ENCODE peak calls at places on chromosome 6, in eight cellular contexts. L is spleen; Y is SK-N-SH; K is SJSA1; U is CD8-positive, alpha-beta T cell; T is effector memory CD4-positive, alpha-beta T cell; V is suprapubic skin; S is CD4-positive, alpha-beta memory T cell. Z is an unnamed sample.

GRCh38 chr6:74756903-74757302 is 448.9 kb downstream of the COL12A1 start:
- DNase-seq in L (no peak), Y (no peak), K (no peak), U (no peak), T (no peak), V (no peak), S (no peak), Z (no peak)

GRCh38 chr6:139500977-139501376 is 126.5 kb upstream of the CITED2 start:
- DNase-seq in L (no peak), Y (no peak), K (no peak), U (no peak), T (no peak), V (no peak), S (no peak), Z (no peak)

GRCh38 chr6:131744432-131744831 is 33.6 kb upstream of the CTAGE9 start:
- DNase-seq in L (no peak), Y (no peak), K (no peak), U (no peak), T (no peak), V (no peak), S (no peak), Z (no peak)

GRCh38 chr6:137001287-137001976 is 43.3 kb downstream of the IL20RA start:
- DNase-seq in L (no peak), Y (no peak), K (peak), U (no peak), T (no peak), V (no peak), S (no peak), Z (no peak)

GRCh38 chr6:42471714-42472113 is 20.0 kb upstream of the TRERF1 start:
- DNase-seq in L (no peak), Y (no peak), K (no peak), U (no peak), T (no peak), V (no peak), S (no peak), Z (no peak)

GRCh38 chr6:170514908-170515307 is 38.2 kb downstream of the PSMB1 start:
- DNase-seq in L (no peak), Y (no peak), K (no peak), U (no peak), T (no peak), V (no peak), S (no peak), Z (no peak)

GRCh38 chr6:2542101-2542857 is 208.4 kb downstream of the MYLK4 start:
- DNase-seq in L (no peak), Y (no peak), K (no peak), U (no peak), T (no peak), V (no peak), S (no peak), Z (no peak)

GRCh38 chr6:30500421-30501069 is 11.2 kb downstream of the HLA-E start:
- DNase-seq in L (no peak), Y (no peak), K (no peak), U (no peak), T (no peak), V (no peak), S (no peak), Z (no peak)

GRCh38 chr6:39909701-39910100 is 24.6 kb downstream of the MOCS1 start:
- DNase-seq in L (no peak), Y (no peak), K (no peak), U (no peak), T (no peak), V (no peak), S (no peak), Z (no peak)

GRCh38 chr6:27545271-27546046 is 72.6 kb upstream of the ZNF184 start:
- DNase-seq in L (no peak), Y (no peak), K (no peak), U (no peak), T (no peak), V (no peak), S (no peak), Z (no peak)

GRCh38 chr6:123770247-123770949 is 33.3 kb upstream of the NKAIN2 start:
- DNase-seq in L (no peak), Y (no peak), K (no peak), U (no peak), T (no peak), V (no peak), S (no peak), Z (no peak)

GRCh38 chr6:90343581-90343980 is 46.9 kb upstream of the BACH2 start:
- DNase-seq in L (no peak), Y (peak), K (no peak), U (no peak), T (no peak), V (no peak), S (no peak), Z (no peak)

GRCh38 chr6:43702522-43703440 is 15.2 kb upstream of the MRPS18A start:
- DNase-seq in L (peak), Y (no peak), K (peak), U (peak), T (no peak), V (peak), S (no peak), Z (peak)

GRCh38 chr6:157107915-157108651 is 215.2 kb downstream of the TMEM242 start:
- DNase-seq in L (no peak), Y (peak), K (peak), U (no peak), T (no peak), V (no peak), S (no peak), Z (no peak)

GRCh38 chr6:162719528-162719927 is 8.0 kb downstream of the PRKN start:
- DNase-seq in L (no peak), Y (no peak), K (no peak), U (no peak), T (no peak), V (no peak), S (no peak), Z (no peak)

GRCh38 chr6:43613721-43614395 is 15.2 kb downstream of the GTPBP2 start:
- DNase-seq in L (no peak), Y (no peak), K (no peak), U (no peak), T (no peak), V (no peak), S (no peak), Z (no peak)

GRCh38 chr6:6547111-6547879 is 41.2 kb upstream of the LY86 start:
- DNase-seq in L (peak), Y (peak), K (peak), U (peak), T (peak), V (peak), S (peak), Z (peak)

GRCh38 chr6:141335476-141335875 is 797.2 kb upstream of the GJE1 start:
- DNase-seq in L (no peak), Y (no peak), K (no peak), U (no peak), T (no peak), V (no peak), S (no peak), Z (no peak)

GRCh38 chr6:13307508-13307995 is 20.8 kb downstream of the TBC1D7 start:
- DNase-seq in L (no peak), Y (no peak), K (no peak), U (no peak), T (no peak), V (peak), S (no peak), Z (no peak)

GRCh38 chr6:137791281-137792159 is 75.5 kb upstream of the TNFAIP3 start:
- DNase-seq in L (no peak), Y (no peak), K (no peak), U (no peak), T (no peak), V (no peak), S (no peak), Z (no peak)

GRCh38 chr6:167524720-167525119 is 199.8 kb downstream of the TTLL2 start:
- DNase-seq in L (no peak), Y (no peak), K (no peak), U (no peak), T (no peak), V (no peak), S (no peak), Z (no peak)

GRCh38 chr6:42224222-42225042 is 6.8 kb upstream of the MRPS10 start:
- DNase-seq in L (no peak), Y (no peak), K (peak), U (no peak), T (no peak), V (no peak), S (no peak), Z (no peak)

GRCh38 chr6:130018292-130018829 is at the start of gene L3MBTL3:
- DNase-seq in L (peak), Y (peak), K (peak), U (peak), T (peak), V (peak), S (peak), Z (peak)

GRCh38 chr6:122025104-122025503 is 374.3 kb upstream of the HSF2 start:
- DNase-seq in L (no peak), Y (no peak), K (no peak), U (no peak), T (no peak), V (no peak), S (no peak), Z (no peak)

GRCh38 chr6:157732007-157732406 is 91.0 kb upstream of the SNX9 start:
- DNase-seq in L (no peak), Y (no peak), K (no peak), U (no peak), T (no peak), V (no peak), S (no peak), Z (no peak)

GRCh38 chr6:41694815-41695536 is 40.4 kb downstream of the TFEB start:
- DNase-seq in L (no peak), Y (no peak), K (no peak), U (no peak), T (no peak), V (no peak), S (no peak), Z (no peak)

GRCh38 chr6:142885182-142885867 is 59.7 kb downstream of the HIVEP2 start:
- DNase-seq in L (no peak), Y (no peak), K (peak), U (peak), T (peak), V (no peak), S (peak), Z (no peak)

GRCh38 chr6:76644231-76644630 is 571.8 kb upstream of the IMPG1 start:
- DNase-seq in L (no peak), Y (no peak), K (no peak), U (no peak), T (no peak), V (no peak), S (no peak), Z (no peak)

GRCh38 chr6:147802400-147802799 is 293.9 kb downstream of the SAMD5 start:
- DNase-seq in L (no peak), Y (no peak), K (no peak), U (no peak), T (no peak), V (no peak), S (no peak), Z (no peak)

GRCh38 chr6:100447900-100448700 is 16.6 kb downstream of the SIM1 start:
- DNase-seq in L (no peak), Y (no peak), K (no peak), U (no peak), T (no peak), V (no peak), S (no peak), Z (no peak)

GRCh38 chr6:138508676-138508988 is 9.3 kb upstream of the NHSL1 start:
- DNase-seq in L (no peak), Y (no peak), K (no peak), U (no peak), T (no peak), V (no peak), S (no peak), Z (no peak)

GRCh38 chr6:53347921-53348435 is 772 bp downstream of the ELOVL5 start:
- DNase-seq in L (peak), Y (peak), K (peak), U (peak), T (peak), V (peak), S (peak), Z (peak)

GRCh38 chr6:33908025-33908424 is 104.2 kb upstream of the MLN start:
- DNase-seq in L (no peak), Y (no peak), K (no peak), U (no peak), T (no peak), V (no peak), S (no peak), Z (no peak)

GRCh38 chr6:20454201-20454824 is 52.6 kb downstream of the E2F3 start:
- DNase-seq in L (no peak), Y (no peak), K (no peak), U (peak), T (no peak), V (no peak), S (peak), Z (no peak)

GRCh38 chr6:42454428-42454791 is 2.7 kb upstream of the TRERF1 start:
- DNase-seq in L (no peak), Y (no peak), K (no peak), U (no peak), T (no peak), V (no peak), S (no peak), Z (peak)

GRCh38 chr6:15620616-15621015 is 42.2 kb downstream of the DTNBP1 start:
- DNase-seq in L (no peak), Y (peak), K (no peak), U (no peak), T (no peak), V (no peak), S (no peak), Z (no peak)

GRCh38 chr6:15619330-15619729 is 43.5 kb downstream of the DTNBP1 start:
- DNase-seq in L (no peak), Y (no peak), K (no peak), U (no peak), T (no peak), V (no peak), S (no peak), Z (no peak)

GRCh38 chr6:15623282-15624116 is 39.3 kb downstream of the DTNBP1 start:
- DNase-seq in L (no peak), Y (no peak), K (peak), U (no peak), T (no peak), V (no peak), S (peak), Z (no peak)

GRCh38 chr6:15622045-15622750 is 40.6 kb downstream of the DTNBP1 start:
- DNase-seq in L (no peak), Y (no peak), K (no peak), U (no peak), T (no peak), V (no peak), S (no peak), Z (no peak)

DNA sequence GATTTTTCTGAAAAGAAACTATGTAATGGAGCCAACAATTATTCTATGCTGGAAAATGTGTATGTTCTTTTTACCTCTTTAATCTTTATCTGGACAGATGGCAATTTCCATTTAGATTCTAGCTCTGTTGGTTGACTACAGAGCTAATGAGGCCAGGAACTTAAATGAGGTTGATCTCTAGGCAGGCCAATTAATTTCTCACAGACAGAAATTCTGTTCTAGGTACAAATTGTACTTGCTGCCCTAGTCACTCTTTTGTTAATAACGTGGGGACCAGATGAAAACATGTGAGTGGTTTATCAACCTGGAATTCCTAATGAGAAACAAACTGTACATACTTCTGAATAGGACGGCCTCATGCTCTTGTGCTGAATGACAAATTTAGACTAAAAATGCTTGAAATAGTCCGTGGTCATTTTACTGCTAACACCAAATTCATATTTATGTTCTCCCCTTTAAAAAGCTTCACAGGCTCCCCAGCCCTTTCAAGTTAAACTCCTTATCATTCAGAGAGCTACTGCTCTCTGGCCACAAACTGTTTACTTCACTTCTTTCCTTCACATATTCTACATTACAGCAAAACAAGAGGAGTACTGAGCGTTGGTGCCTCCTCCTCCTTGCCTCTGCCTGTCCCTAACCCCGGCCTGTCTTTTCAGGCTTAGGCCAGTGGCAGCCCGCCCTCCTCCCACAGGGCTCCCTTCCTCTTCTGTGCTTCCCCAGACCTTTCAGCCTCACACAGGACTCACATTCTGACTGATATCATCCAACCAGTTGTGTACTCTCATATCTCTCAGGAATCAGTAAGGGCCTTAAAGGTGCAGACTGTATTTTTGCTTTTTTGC is 41.4 kb downstream of the DTNBP1 start:
- DNase-seq in L (peak), Y (peak), K (no peak), U (no peak), T (no peak), V (no peak), S (no peak), Z (no peak)
- H3K27ac ChIP-seq in L (peak), Y (peak), K (no peak), U (no peak), T (no peak), V (peak), S (no peak), Z (peak)

GRCh38 chr6:32816746-32817204 is at the start of gene HLA-DOB:
- DNase-seq in L (no peak), Y (no peak), K (no peak), U (no peak), T (no peak), V (no peak), S (peak), Z (no peak)
- H3K4me3 ChIP-seq in L (peak), Y (no peak), K (no peak), U (no peak), T (no peak), V (peak), S (no peak), Z (no peak)

GRCh38 chr6:17885079-17885478 is 102.4 kb downstream of the KIF13A start:
- DNase-seq in L (no peak), Y (no peak), K (no peak), U (no peak), T (no peak), V (no peak), S (no peak), Z (no peak)
- H3K27ac ChIP-seq in L (peak), Y (no peak), K (no peak), U (no peak), T (no peak), V (no peak), S (no peak), Z (no peak)

GRCh38 chr6:32152414-32153251 is 894 bp upstream of the PRRT1 start:
- DNase-seq in L (no peak), Y (peak), K (no peak), U (no peak), T (no peak), V (no peak), S (no peak), Z (no peak)
- H3K4me3 ChIP-seq in L (peak), Y (peak), K (peak), U (peak), T (no peak), V (peak), S (no peak), Z (no peak)